ENCODE peak calls at places on chromosomes 3 and 15, in nine cellular contexts. E is cardiac muscle cell; W is substantia nigra; R is GM03348; U is naive thymus-derived CD8-positive, alpha-beta T cell; O is pons; C is dorsolateral prefrontal cortex; F is activated B cell treated with CpG ODN at 0.5 μM for 24 hours; Z is activated CD8-positive, alpha-beta memory T cell treated with anti-CD3 and anti-CD28 coated beads, Interleukin-2, amount 50 U/mL, for 48 hours. P is an unnamed sample.

GRCh38 chr3:124985358-124985757 is 50.8 kb upstream of the MUC13 start:
- DNase-seq in E (no peak), W (no peak), R (peak), U (no peak), O (peak), C (no peak), F (no peak), Z (no peak), P (no peak)

GRCh38 chr3:47000198-47000815 is 20.8 kb downstream of the NBEAL2 start:
- DNase-seq in E (no peak), W (no peak), R (peak), U (no peak), O (no peak), C (no peak), F (no peak), Z (no peak), P (no peak)

GRCh38 chr3:86990171-86990733 is 697 bp downstream of the VGLL3 start:
- DNase-seq in E (no peak), W (no peak), R (peak), U (no peak), O (no peak), C (no peak), F (no peak), Z (no peak), P (no peak)

GRCh38 chr3:187291001-187291511 is 481 bp downstream of the MASP1 start:
- DNase-seq in E (peak), W (no peak), R (peak), U (no peak), O (no peak), C (peak), F (no peak), Z (no peak), P (peak)

GRCh38 chr15:66252411-66253295 is 897 bp downstream of the MEGF11 start:
- DNase-seq in E (peak), W (peak), R (peak), U (peak), O (peak), C (peak), F (peak), Z (peak), P (peak)

GRCh38 chr3:194481525-194482195 is 5.1 kb downstream of the ATP13A3 start:
- DNase-seq in E (no peak), W (no peak), R (no peak), U (no peak), O (no peak), C (no peak), F (no peak), Z (no peak), P (no peak)

GRCh38 chr3:45054196-45054857 is 28.2 kb downstream of the CLEC3B start:
- DNase-seq in E (no peak), W (no peak), R (peak), U (no peak), O (no peak), C (no peak), F (no peak), Z (no peak), P (no peak)

GRCh38 chr3:113844622-113845222 is 6.1 kb downstream of the GRAMD1C start:
- DNase-seq in E (peak), W (no peak), R (peak), U (peak), O (peak), C (no peak), F (no peak), Z (no peak), P (no peak)

GRCh38 chr3:187114511-187114910 is 24.8 kb downstream of the RPL39L start:
- DNase-seq in E (no peak), W (no peak), R (no peak), U (no peak), O (no peak), C (no peak), F (no peak), Z (no peak), P (no peak)

GRCh38 chr3:69997486-69998307 is 1.8 kb upstream of the SAMMSON start:
- DNase-seq in E (no peak), W (no peak), R (no peak), U (no peak), O (peak), C (no peak), F (no peak), Z (no peak), P (no peak)

GRCh38 chr3:43870110-43870509 is 179.4 kb downstream of the ABHD5 start:
- DNase-seq in E (no peak), W (no peak), R (peak), U (no peak), O (no peak), C (no peak), F (no peak), Z (no peak), P (no peak)

GRCh38 chr15:70149667-70150404 is 52.1 kb upstream of the TLE3 start:
- DNase-seq in E (no peak), W (no peak), R (no peak), U (no peak), O (no peak), C (no peak), F (no peak), Z (no peak), P (no peak)

GRCh38 chr3:160473233-160473632 is 23.6 kb upstream of the TRIM59 start:
- DNase-seq in E (no peak), W (no peak), R (peak), U (no peak), O (no peak), C (no peak), F (no peak), Z (no peak), P (no peak)

GRCh38 chr15:43249699-43250203 is 17.0 kb downstream of the TGM5 start:
- DNase-seq in E (no peak), W (no peak), R (peak), U (no peak), O (no peak), C (no peak), F (no peak), Z (peak), P (no peak)

GRCh38 chr3:69959581-69959980 is 40.0 kb upstream of the SAMMSON start:
- DNase-seq in E (no peak), W (no peak), R (no peak), U (no peak), O (no peak), C (no peak), F (no peak), Z (no peak), P (no peak)

GRCh38 chr3:119313461-119313860 is 19.3 kb downstream of the ARHGAP31 start:
- DNase-seq in E (no peak), W (no peak), R (no peak), U (no peak), O (no peak), C (no peak), F (no peak), Z (no peak), P (no peak)

GRCh38 chr3:134039161-134039862 is 9.6 kb upstream of the SLCO2A1 start:
- DNase-seq in E (peak), W (no peak), R (no peak), U (no peak), O (no peak), C (no peak), F (no peak), Z (no peak), P (no peak)

GRCh38 chr3:156551746-156552145 is 3.2 kb downstream of the SSR3 start:
- DNase-seq in E (no peak), W (no peak), R (peak), U (no peak), O (no peak), C (no peak), F (no peak), Z (no peak), P (no peak)

GRCh38 chr15:62506217-62506805 is 341.2 kb upstream of the C2CD4B start:
- DNase-seq in E (peak), W (no peak), R (peak), U (no peak), O (no peak), C (no peak), F (no peak), Z (no peak), P (no peak)

GRCh38 chr3:98573231-98573728 is 20.1 kb downstream of the CPOX start:
- DNase-seq in E (no peak), W (no peak), R (peak), U (no peak), O (peak), C (no peak), F (no peak), Z (no peak), P (no peak)

GRCh38 chr3:249587-250262 is 53.2 kb downstream of the CHL1 start:
- DNase-seq in E (no peak), W (no peak), R (no peak), U (no peak), O (no peak), C (no peak), F (no peak), Z (no peak), P (no peak)

GRCh38 chr3:53046171-53047170 is 598 bp upstream of the SFMBT1 start:
- DNase-seq in E (peak), W (peak), R (no peak), U (peak), O (peak), C (peak), F (peak), Z (peak), P (peak)

GRCh38 chr3:107263269-107264021 is 113.8 kb upstream of the CCDC54 start:
- DNase-seq in E (no peak), W (no peak), R (no peak), U (no peak), O (no peak), C (no peak), F (no peak), Z (no peak), P (no peak)

GRCh38 chr3:195100903-195101591 is 169.9 kb downstream of the XXYLT1 start:
- DNase-seq in E (no peak), W (no peak), R (peak), U (no peak), O (peak), C (no peak), F (no peak), Z (no peak), P (peak)

GRCh38 chr15:101795455-101795854 is 7.9 kb upstream of the OR4F6 start:
- DNase-seq in E (no peak), W (no peak), R (peak), U (no peak), O (no peak), C (no peak), F (no peak), Z (no peak), P (no peak)

GRCh38 chr15:91515188-91515754 is 338.2 kb upstream of the SLCO3A1 start:
- DNase-seq in E (no peak), W (no peak), R (peak), U (no peak), O (no peak), C (no peak), F (no peak), Z (no peak), P (no peak)

GRCh38 chr3:143237036-143237688 is 117.6 kb downstream of the CHST2 start:
- DNase-seq in E (no peak), W (no peak), R (no peak), U (no peak), O (no peak), C (no peak), F (no peak), Z (no peak), P (no peak)

GRCh38 chr15:49286649-49287394 is 116.8 kb downstream of the GALK2 start:
- DNase-seq in E (no peak), W (no peak), R (no peak), U (no peak), O (no peak), C (no peak), F (no peak), Z (no peak), P (no peak)

GRCh38 chr15:31437686-31438085 is 111.1 kb downstream of the KLF13 start:
- DNase-seq in E (no peak), W (no peak), R (no peak), U (peak), O (no peak), C (no peak), F (peak), Z (peak), P (no peak)

GRCh38 chr3:52298147-52299098 is 10.8 kb downstream of the GLYCTK start:
- DNase-seq in E (peak), W (no peak), R (no peak), U (no peak), O (no peak), C (no peak), F (no peak), Z (no peak), P (peak)

P was measured in left lobe of liver.